ENCODE peak calls at places on chromosomes 1 and 21, in four cellular contexts. One of them, this sample, is unnamed.

GRCh38 chr1:11330411-11330810 is 57.4 kb downstream of the UBIAD1 start:
- DNase-seq in K562: no peak
- DNase-seq in IMR-90: no peak
- DNase-seq in endothelial cell of umbilical vein: no peak
- DNase-seq in this sample: no peak

GRCh38 chr1:206693592-206693991 is 8.9 kb downstream of the MAPKAPK2 start:
- DNase-seq in IMR-90: peak; percentile 50
- DNase-seq in K562: no peak
- DNase-seq in endothelial cell of umbilical vein: no peak
- DNase-seq in this sample: no peak

GRCh38 chr1:240797050-240797449 is 185.1 kb upstream of the GREM2 start:
- DNase-seq in K562: no peak
- DNase-seq in endothelial cell of umbilical vein: peak; percentile 18
- DNase-seq in IMR-90: peak; percentile 12
- DNase-seq in this sample: no peak

GRCh38 chr21:41564871-41565281 is 56.9 kb upstream of the TMPRSS2 start:
- DNase-seq in IMR-90: no peak
- DNase-seq in endothelial cell of umbilical vein: peak; percentile 4
- DNase-seq in K562: no peak
- DNase-seq in this sample: no peak

GRCh38 chr1:200610846-200611245 is 9.7 kb downstream of the KIF14 start:
- DNase-seq in IMR-90: peak; percentile 58
- DNase-seq in K562: no peak
- DNase-seq in endothelial cell of umbilical vein: no peak
- DNase-seq in this sample: no peak

GRCh38 chr1:152451254-152451653 is 37.2 kb upstream of the CRNN start:
- DNase-seq in K562: peak; percentile 21
- DNase-seq in endothelial cell of umbilical vein: no peak
- DNase-seq in IMR-90: no peak
- DNase-seq in this sample: no peak

GRCh38 chr21:46550511-46550941 is 54.4 kb downstream of the S100B start:
- DNase-seq in endothelial cell of umbilical vein: no peak
- DNase-seq in K562: no peak
- DNase-seq in IMR-90: no peak
- DNase-seq in this sample: no peak

GRCh38 chr1:157377216-157377821 is 175.0 kb downstream of the FCRL5 start:
- DNase-seq in K562: no peak
- DNase-seq in endothelial cell of umbilical vein: peak; percentile 58
- DNase-seq in IMR-90: peak; percentile 6
- DNase-seq in this sample: no peak

GRCh38 chr1:202551683-202552082 is 158.6 kb downstream of the SYT2 start:
- DNase-seq in IMR-90: no peak
- DNase-seq in K562: peak; percentile 29
- DNase-seq in endothelial cell of umbilical vein: no peak
- DNase-seq in this sample: no peak

GRCh38 chr1:44802306-44803061 is 2.3 kb downstream of the PLK3 start:
- DNase-seq in IMR-90: no peak
- DNase-seq in K562: no peak
- DNase-seq in endothelial cell of umbilical vein: no peak
- DNase-seq in this sample: no peak

GRCh38 chr1:44799770-44800584 is at the start of gene PLK3:
- DNase-seq in K562: peak; percentile 99
- DNase-seq in IMR-90: peak; percentile 98
- DNase-seq in endothelial cell of umbilical vein: peak; percentile 98
- DNase-seq in this sample: peak; percentile 94

GRCh38 chr1:44803062-44803311 is 2.8 kb downstream of the PLK3 start:
- DNase-seq in IMR-90: no peak
- DNase-seq in endothelial cell of umbilical vein: no peak
- DNase-seq in K562: no peak
- DNase-seq in this sample: no peak

GRCh38 chr1:44801491-44802305 is 1.5 kb downstream of the PLK3 start:
- DNase-seq in K562: no peak
- DNase-seq in endothelial cell of umbilical vein: peak; percentile 39
- DNase-seq in IMR-90: no peak
- DNase-seq in this sample: no peak

DNA sequence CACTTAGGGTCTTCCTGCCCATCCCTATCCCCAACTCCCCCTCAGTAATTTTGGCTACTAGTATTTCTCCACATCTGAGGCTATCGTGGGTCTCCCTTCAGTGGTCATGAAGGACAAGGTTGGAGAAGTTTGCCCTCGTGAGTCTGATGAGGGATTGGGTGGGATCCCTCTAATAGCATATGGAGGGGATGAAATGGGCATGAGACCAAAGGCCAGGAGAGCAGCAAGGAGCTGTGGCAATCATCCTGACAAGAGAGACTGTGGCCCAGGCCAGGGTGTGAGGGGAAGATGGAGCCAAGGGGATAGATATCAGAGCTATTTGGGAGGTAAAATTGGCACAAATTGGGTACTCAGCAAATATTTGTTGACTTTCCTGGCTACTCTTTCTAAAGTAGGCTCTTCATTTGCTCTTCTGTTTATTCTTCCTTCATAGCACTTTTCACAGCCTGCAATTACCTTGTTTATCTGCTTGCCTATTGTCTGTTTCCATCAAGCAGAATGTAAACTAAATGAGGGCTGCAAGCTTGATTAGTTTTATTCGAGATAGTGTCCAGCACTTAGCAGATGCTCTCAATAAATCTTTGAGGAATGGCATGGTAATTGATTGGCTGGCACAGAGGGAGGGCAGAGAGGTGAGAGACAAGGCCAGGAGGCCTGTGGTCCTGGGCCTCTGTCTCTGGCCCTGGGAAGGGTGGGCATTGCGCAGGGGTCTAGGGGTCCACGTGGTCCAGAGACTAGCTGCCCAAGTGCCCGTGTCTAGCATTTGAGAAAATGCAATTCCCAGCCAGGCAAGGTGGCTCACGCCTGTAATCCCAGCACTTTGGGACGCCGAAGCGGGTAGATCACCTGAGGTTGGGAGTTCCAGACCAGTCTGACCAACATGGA is 1.5 kb upstream of the PLK3 start:
- DNase-seq in K562: no peak
- DNase-seq in endothelial cell of umbilical vein: no peak
- DNase-seq in IMR-90: no peak
- DNase-seq in this sample: no peak
- H3K4me3 ChIP-seq in K562: no peak overlapping the region
- H3K4me3 ChIP-seq in endothelial cell of umbilical vein: no peak overlapping the region
- H3K4me3 ChIP-seq in IMR-90: no peak overlapping the region
- H3K4me3 ChIP-seq in this sample: no peak overlapping the region

GRCh38 chr1:44284184-44284583 is 70.9 kb downstream of the ERI3 start:
- DNase-seq in endothelial cell of umbilical vein: no peak
- DNase-seq in IMR-90: no peak
- DNase-seq in K562: no peak
- DNase-seq in this sample: no peak

GRCh38 chr1:44276901-44277300 is 63.6 kb downstream of the DMAP1 start:
- DNase-seq in endothelial cell of umbilical vein: no peak
- DNase-seq in IMR-90: peak; percentile 26
- DNase-seq in K562: no peak
- DNase-seq in this sample: no peak

GRCh38 chr1:44282704-44283426 is 69.6 kb downstream of the DMAP1 start:
- DNase-seq in K562: no peak
- DNase-seq in IMR-90: no peak
- DNase-seq in endothelial cell of umbilical vein: no peak
- DNase-seq in this sample: no peak

GRCh38 chr1:44283524-44284173 is 70.4 kb downstream of the DMAP1 start:
- DNase-seq in K562: no peak
- DNase-seq in endothelial cell of umbilical vein: no peak
- DNase-seq in IMR-90: no peak
- DNase-seq in this sample: no peak

DNA sequence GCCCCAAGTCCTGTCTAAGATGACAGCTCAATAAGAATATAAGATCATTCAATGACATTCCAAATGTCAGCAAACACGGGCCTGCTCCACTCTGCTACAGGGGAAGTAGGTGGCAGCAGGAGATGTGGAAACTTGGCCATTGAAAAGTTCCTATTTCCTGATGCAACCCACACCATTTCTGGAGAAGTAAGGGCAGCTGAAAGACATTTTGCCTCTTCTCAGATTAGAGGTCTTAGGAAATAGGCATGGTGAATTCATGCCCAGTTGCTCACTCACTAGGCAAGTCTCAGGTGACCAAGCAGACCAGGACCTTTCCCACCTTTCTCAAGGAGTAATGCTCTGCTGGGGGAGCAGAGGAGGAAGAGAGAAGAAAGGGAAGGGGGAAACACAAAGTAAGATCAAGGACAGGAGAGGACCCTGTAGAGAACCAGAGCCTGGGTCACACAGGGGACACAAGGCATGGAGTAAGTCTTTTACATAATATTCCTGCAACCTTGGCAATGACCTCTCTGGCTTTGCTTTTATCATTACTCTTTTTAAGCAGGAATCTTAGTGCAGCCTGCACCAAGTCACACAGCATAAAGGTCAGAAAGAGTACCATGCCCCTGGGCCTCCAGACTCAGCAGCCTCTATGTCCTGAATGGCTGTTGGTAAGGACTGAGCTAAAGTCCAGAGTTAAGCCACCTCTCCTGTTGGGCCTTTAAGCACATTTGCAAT is 68.9 kb downstream of the DMAP1 start:
- DNase-seq in K562: no peak
- DNase-seq in endothelial cell of umbilical vein: no peak
- DNase-seq in IMR-90: no peak
- DNase-seq in this sample: no peak
- H3K9ac ChIP-seq in K562: no peak overlapping the region
- H3K9ac ChIP-seq in endothelial cell of umbilical vein: no peak overlapping the region
- H3K9ac ChIP-seq in IMR-90: no peak overlapping the region
- H3K9ac ChIP-seq in this sample: no peak overlapping the region

DNA sequence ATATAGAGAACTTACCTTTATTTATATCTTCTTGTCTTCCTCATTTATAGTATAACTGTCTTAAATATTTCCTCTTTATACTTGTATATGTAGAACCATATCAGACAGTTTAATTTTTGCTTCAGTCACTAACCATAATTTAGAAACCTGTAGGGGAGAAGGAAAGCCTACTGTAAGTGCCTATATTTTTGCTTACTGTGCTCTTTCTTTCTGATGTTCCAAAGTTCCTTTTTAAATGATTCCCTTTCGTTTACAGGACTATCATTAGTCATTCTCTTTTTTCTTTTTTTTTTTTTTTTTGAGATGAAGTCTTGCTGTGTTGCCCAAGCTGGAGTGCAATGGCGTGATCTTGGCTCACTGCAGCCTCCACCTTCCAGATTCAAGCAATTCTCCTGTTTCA is 109.7 kb downstream of the CENPF start:
- DNase-seq in IMR-90: no peak
- DNase-seq in endothelial cell of umbilical vein: no peak
- DNase-seq in K562: no peak
- DNase-seq in this sample: no peak
- H3K9me1 ChIP-seq in IMR-90: no peaks in the 10 kb centered on the region
- H3K9me1 ChIP-seq in endothelial cell of umbilical vein: no peaks in the 10 kb centered on the region
- H3K9me1 ChIP-seq in K562: no peaks in the 10 kb centered on the region
- H3K9me1 ChIP-seq in this sample: no peaks in the 10 kb centered on the region

GRCh38 chr1:110242731-110243130 is 32.6 kb downstream of the KCNC4 start:
- DNase-seq in endothelial cell of umbilical vein: no peak
- DNase-seq in IMR-90: no peak
- DNase-seq in K562: no peak
- DNase-seq in this sample: no peak

GRCh38 chr1:110243146-110243545 is 33.0 kb downstream of the KCNC4 start:
- DNase-seq in K562: no peak
- DNase-seq in IMR-90: no peak
- DNase-seq in endothelial cell of umbilical vein: no peak
- DNase-seq in this sample: no peak

GRCh38 chr1:110241516-110241915 is 31.4 kb downstream of the KCNC4 start:
- DNase-seq in IMR-90: no peak
- DNase-seq in K562: no peak
- DNase-seq in endothelial cell of umbilical vein: no peak
- DNase-seq in this sample: no peak

GRCh38 chr1:110240476-110241210 is 30.5 kb downstream of the KCNC4 start:
- DNase-seq in K562: no peak
- DNase-seq in endothelial cell of umbilical vein: no peak
- DNase-seq in IMR-90: no peak
- DNase-seq in this sample: no peak

DNA sequence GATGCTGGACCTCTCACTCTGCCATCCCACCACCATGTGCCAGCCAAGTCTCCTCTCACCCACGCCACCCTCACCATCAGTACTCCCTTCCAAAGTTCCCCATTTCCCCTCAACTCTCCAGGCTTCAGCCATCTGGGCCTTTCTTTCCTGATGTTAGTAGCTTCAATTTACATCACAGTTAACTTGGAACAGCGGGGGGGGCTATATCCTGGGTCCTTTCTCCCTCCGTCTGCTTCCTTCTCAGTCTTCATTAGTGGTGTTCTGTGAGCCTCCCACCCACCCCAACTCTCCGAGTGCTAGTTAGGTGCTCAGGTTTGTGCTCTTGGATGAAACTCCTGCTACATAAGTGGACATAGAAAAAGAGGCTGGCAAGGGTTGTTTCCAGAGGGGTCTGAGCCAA is 31.9 kb downstream of the KCNC4 start:
- DNase-seq in endothelial cell of umbilical vein: no peak
- DNase-seq in K562: no peak
- DNase-seq in IMR-90: no peak
- DNase-seq in this sample: no peak
- H3K4me3 ChIP-seq in endothelial cell of umbilical vein: no peak overlapping the region
- H3K4me3 ChIP-seq in K562: no peak overlapping the region
- H3K4me3 ChIP-seq in IMR-90: no peak overlapping the region
- H3K4me3 ChIP-seq in this sample: no peak overlapping the region

GRCh38 chr1:184563308-184563707 is 176.5 kb downstream of the C1orf21 start:
- DNase-seq in K562: no peak
- DNase-seq in endothelial cell of umbilical vein: peak; percentile 62
- DNase-seq in IMR-90: peak; percentile 40
- DNase-seq in this sample: no peak
- H3K9ac ChIP-seq in K562: no peak overlapping the region
- H3K9ac ChIP-seq in endothelial cell of umbilical vein: no peak overlapping the region
- H3K9ac ChIP-seq in IMR-90: no peak overlapping the region
- H3K9ac ChIP-seq in this sample: no peak overlapping the region

GRCh38 chr1:118986291-118986838 is 1.8 kb downstream of the TBX15 start:
- DNase-seq in IMR-90: no peak
- DNase-seq in endothelial cell of umbilical vein: no peak
- DNase-seq in K562: no peak
- DNase-seq in this sample: no peak
- H3K9me1 ChIP-seq in IMR-90: no peaks in the 10 kb centered on the region
- H3K9me1 ChIP-seq in endothelial cell of umbilical vein: no peaks in the 10 kb centered on the region
- H3K9me1 ChIP-seq in K562: no peaks in the 10 kb centered on the region
- H3K9me1 ChIP-seq in this sample: no peaks in the 10 kb centered on the region

GRCh38 chr21:42591170-42591869 is 62.1 kb upstream of the PDE9A start:
- DNase-seq in IMR-90: no peak
- DNase-seq in endothelial cell of umbilical vein: no peak
- DNase-seq in K562: no peak
- DNase-seq in this sample: no peak
- H3K4me3 ChIP-seq in IMR-90: no peak overlapping the region
- H3K4me3 ChIP-seq in endothelial cell of umbilical vein: no peak overlapping the region
- H3K4me3 ChIP-seq in K562: no peak overlapping the region
- H3K4me3 ChIP-seq in this sample: no peak overlapping the region

This sample was measured in keratinocyte.